ENCODE peak calls at places on chromosomes 6 and 20, in seven cellular contexts. One of them, this sample, is unnamed.

GRCh38 chr6:25769983-25770382 is 15.4 kb downstream of the SLC17A4 start:
- DNase-seq in RWPE1: peak; percentile 4
- DNase-seq in body of pancreas: peak; percentile 30
- DNase-seq in GDM1: no peak
- DNase-seq in NCI-H510A treated with DMSO at 0.1 percent for 48 hours: no peak
- DNase-seq in T-helper 1 cell: no peak
- DNase-seq in stimulated activated CD4-positive, alpha-beta T cell treated with anti-CD3 and anti-CD28 coated beads, Interleukin-4, amount 100 ng/mL, for 1 hour: no peak
- DNase-seq in this sample: no peak

GRCh38 chr20:59217162-59217561 is 53.5 kb downstream of the ZNF831 start:
- DNase-seq in RWPE1: no peak
- DNase-seq in body of pancreas: no peak
- DNase-seq in GDM1: no peak
- DNase-seq in NCI-H510A treated with DMSO at 0.1 percent for 48 hours: no peak
- DNase-seq in T-helper 1 cell: no peak
- DNase-seq in stimulated activated CD4-positive, alpha-beta T cell treated with anti-CD3 and anti-CD28 coated beads, Interleukin-4, amount 100 ng/mL, for 1 hour: no peak
- DNase-seq in this sample: no peak

GRCh38 chr20:51176846-51177245 is 153.9 kb upstream of the KCNG1 start:
- DNase-seq in RWPE1: no peak
- DNase-seq in body of pancreas: no peak
- DNase-seq in GDM1: no peak
- DNase-seq in NCI-H510A treated with DMSO at 0.1 percent for 48 hours: no peak
- DNase-seq in T-helper 1 cell: no peak
- DNase-seq in stimulated activated CD4-positive, alpha-beta T cell treated with anti-CD3 and anti-CD28 coated beads, Interleukin-4, amount 100 ng/mL, for 1 hour: no peak
- DNase-seq in this sample: no peak

GRCh38 chr20:35305682-35306556 is 13.7 kb upstream of the FAM83C start:
- DNase-seq in RWPE1: peak; percentile 100
- DNase-seq in body of pancreas: no peak
- DNase-seq in GDM1: peak; percentile 60
- DNase-seq in NCI-H510A treated with DMSO at 0.1 percent for 48 hours: no peak
- DNase-seq in T-helper 1 cell: no peak
- DNase-seq in stimulated activated CD4-positive, alpha-beta T cell treated with anti-CD3 and anti-CD28 coated beads, Interleukin-4, amount 100 ng/mL, for 1 hour: peak; percentile 66
- DNase-seq in this sample: no peak

GRCh38 chr20:42530855-42531674 is 658.6 kb downstream of the PTPRT start:
- DNase-seq in RWPE1: peak; percentile 21
- DNase-seq in body of pancreas: peak; percentile 12
- DNase-seq in GDM1: no peak
- DNase-seq in NCI-H510A treated with DMSO at 0.1 percent for 48 hours: peak; percentile 84
- DNase-seq in T-helper 1 cell: no peak
- DNase-seq in stimulated activated CD4-positive, alpha-beta T cell treated with anti-CD3 and anti-CD28 coated beads, Interleukin-4, amount 100 ng/mL, for 1 hour: no peak
- DNase-seq in this sample: peak; percentile 15

GRCh38 chr6:17964633-17965032 is 22.8 kb downstream of the KIF13A start:
- DNase-seq in RWPE1: no peak
- DNase-seq in body of pancreas: no peak
- DNase-seq in GDM1: no peak
- DNase-seq in NCI-H510A treated with DMSO at 0.1 percent for 48 hours: no peak
- DNase-seq in T-helper 1 cell: no peak
- DNase-seq in stimulated activated CD4-positive, alpha-beta T cell treated with anti-CD3 and anti-CD28 coated beads, Interleukin-4, amount 100 ng/mL, for 1 hour: no peak
- DNase-seq in this sample: no peak

GRCh38 chr6:39806277-39806676 is 14.1 kb downstream of the DAAM2 start:
- DNase-seq in RWPE1: no peak
- DNase-seq in body of pancreas: no peak
- DNase-seq in GDM1: no peak
- DNase-seq in NCI-H510A treated with DMSO at 0.1 percent for 48 hours: no peak
- DNase-seq in T-helper 1 cell: no peak
- DNase-seq in stimulated activated CD4-positive, alpha-beta T cell treated with anti-CD3 and anti-CD28 coated beads, Interleukin-4, amount 100 ng/mL, for 1 hour: no peak
- DNase-seq in this sample: no peak

GRCh38 chr20:54680872-54681297 is 205.5 kb downstream of the DOK5 start:
- DNase-seq in RWPE1: peak; percentile 35
- DNase-seq in body of pancreas: peak; percentile 28
- DNase-seq in GDM1: no peak
- DNase-seq in NCI-H510A treated with DMSO at 0.1 percent for 48 hours: no peak
- DNase-seq in T-helper 1 cell: no peak
- DNase-seq in stimulated activated CD4-positive, alpha-beta T cell treated with anti-CD3 and anti-CD28 coated beads, Interleukin-4, amount 100 ng/mL, for 1 hour: no peak
- DNase-seq in this sample: no peak

GRCh38 chr20:34127787-34128186 is 15.7 kb upstream of the EIF2S2 start:
- DNase-seq in RWPE1: no peak
- DNase-seq in body of pancreas: no peak
- DNase-seq in GDM1: no peak
- DNase-seq in NCI-H510A treated with DMSO at 0.1 percent for 48 hours: no peak
- DNase-seq in T-helper 1 cell: no peak
- DNase-seq in stimulated activated CD4-positive, alpha-beta T cell treated with anti-CD3 and anti-CD28 coated beads, Interleukin-4, amount 100 ng/mL, for 1 hour: no peak
- DNase-seq in this sample: no peak

This sample was measured in DMS79.